ENCODE peak calls at places on chromosomes 4 and X, in five cellular contexts. One of them, this sample, is unnamed.

GRCh38 chrX:24563291-24564010 is 83.7 kb downstream of the PCYT1B start:
- DNase-seq in GM23248: no peak
- DNase-seq in stomach: no peak
- DNase-seq in stimulated activated CD4-positive, alpha-beta T cell treated with anti-CD3 and anti-CD28 coated beads, Interleukin-4, amount 100 ng/mL, for 4 hours: no peak
- DNase-seq in LoVo: no peak
- DNase-seq in this sample: no peak

GRCh38 chr4:17597517-17597916 is 16.9 kb upstream of the MED28 start:
- DNase-seq in stomach: no peak
- DNase-seq in stimulated activated CD4-positive, alpha-beta T cell treated with anti-CD3 and anti-CD28 coated beads, Interleukin-4, amount 100 ng/mL, for 4 hours: no peak
- DNase-seq in GM23248: peak
- DNase-seq in LoVo: no peak
- DNase-seq in this sample: no peak

GRCh38 chrX:19174401-19175025 is 52.2 kb upstream of the ADGRG2 start:
- DNase-seq in stimulated activated CD4-positive, alpha-beta T cell treated with anti-CD3 and anti-CD28 coated beads, Interleukin-4, amount 100 ng/mL, for 4 hours: no peak
- DNase-seq in stomach: no peak
- DNase-seq in LoVo: peak
- DNase-seq in GM23248: peak
- DNase-seq in this sample: no peak

GRCh38 chrX:44980883-44981282 is 107.9 kb downstream of the KDM6A start:
- DNase-seq in GM23248: no peak
- DNase-seq in LoVo: no peak
- DNase-seq in stomach: no peak
- DNase-seq in stimulated activated CD4-positive, alpha-beta T cell treated with anti-CD3 and anti-CD28 coated beads, Interleukin-4, amount 100 ng/mL, for 4 hours: no peak
- DNase-seq in this sample: no peak

GRCh38 chr4:6962211-6963041 is 52.8 kb downstream of the TBC1D14 start:
- DNase-seq in LoVo: no peak
- DNase-seq in GM23248: no peak
- DNase-seq in stimulated activated CD4-positive, alpha-beta T cell treated with anti-CD3 and anti-CD28 coated beads, Interleukin-4, amount 100 ng/mL, for 4 hours: no peak
- DNase-seq in stomach: peak
- DNase-seq in this sample: no peak

GRCh38 chr4:122548452-122548851 is 72.4 kb downstream of the IL21 start:
- DNase-seq in stomach: no peak
- DNase-seq in GM23248: no peak
- DNase-seq in LoVo: no peak
- DNase-seq in stimulated activated CD4-positive, alpha-beta T cell treated with anti-CD3 and anti-CD28 coated beads, Interleukin-4, amount 100 ng/mL, for 4 hours: no peak
- DNase-seq in this sample: no peak

GRCh38 chr4:126627255-126627654 is 1005.5 kb upstream of the INTU start:
- DNase-seq in stimulated activated CD4-positive, alpha-beta T cell treated with anti-CD3 and anti-CD28 coated beads, Interleukin-4, amount 100 ng/mL, for 4 hours: no peak
- DNase-seq in GM23248: peak
- DNase-seq in stomach: no peak
- DNase-seq in LoVo: peak
- DNase-seq in this sample: no peak

GRCh38 chr4:86549163-86549788 is 44.8 kb upstream of the PTPN13 start:
- DNase-seq in GM23248: peak
- DNase-seq in LoVo: no peak
- DNase-seq in stomach: no peak
- DNase-seq in stimulated activated CD4-positive, alpha-beta T cell treated with anti-CD3 and anti-CD28 coated beads, Interleukin-4, amount 100 ng/mL, for 4 hours: no peak
- DNase-seq in this sample: no peak

GRCh38 chr4:122577808-122578781 is 42.8 kb downstream of the IL21 start:
- DNase-seq in stimulated activated CD4-positive, alpha-beta T cell treated with anti-CD3 and anti-CD28 coated beads, Interleukin-4, amount 100 ng/mL, for 4 hours: peak
- DNase-seq in stomach: peak
- DNase-seq in LoVo: peak
- DNase-seq in GM23248: peak
- DNase-seq in this sample: no peak

GRCh38 chrX:40465735-40466551 is 114.8 kb upstream of the ATP6AP2 start:
- DNase-seq in stomach: no peak
- DNase-seq in LoVo: no peak
- DNase-seq in stimulated activated CD4-positive, alpha-beta T cell treated with anti-CD3 and anti-CD28 coated beads, Interleukin-4, amount 100 ng/mL, for 4 hours: no peak
- DNase-seq in GM23248: no peak
- DNase-seq in this sample: no peak

GRCh38 chr4:150591284-150591874 is 9.4 kb downstream of the MAB21L2 start:
- DNase-seq in GM23248: no peak
- DNase-seq in stimulated activated CD4-positive, alpha-beta T cell treated with anti-CD3 and anti-CD28 coated beads, Interleukin-4, amount 100 ng/mL, for 4 hours: no peak
- DNase-seq in stomach: no peak
- DNase-seq in LoVo: no peak
- DNase-seq in this sample: no peak

GRCh38 chr4:109206610-109207009 is 95.8 kb downstream of the COL25A1 start:
- DNase-seq in stomach: no peak
- DNase-seq in GM23248: no peak
- DNase-seq in LoVo: no peak
- DNase-seq in stimulated activated CD4-positive, alpha-beta T cell treated with anti-CD3 and anti-CD28 coated beads, Interleukin-4, amount 100 ng/mL, for 4 hours: no peak
- DNase-seq in this sample: no peak

GRCh38 chr4:36243355-36244256 is 708 bp downstream of the ARAP2 start:
- DNase-seq in stimulated activated CD4-positive, alpha-beta T cell treated with anti-CD3 and anti-CD28 coated beads, Interleukin-4, amount 100 ng/mL, for 4 hours: peak
- DNase-seq in GM23248: peak
- DNase-seq in LoVo: peak
- DNase-seq in stomach: peak
- DNase-seq in this sample: no peak

GRCh38 chr4:602559-602942 is 22.8 kb upstream of the PDE6B start:
- DNase-seq in GM23248: peak
- DNase-seq in stimulated activated CD4-positive, alpha-beta T cell treated with anti-CD3 and anti-CD28 coated beads, Interleukin-4, amount 100 ng/mL, for 4 hours: peak
- DNase-seq in stomach: peak
- DNase-seq in LoVo: peak
- DNase-seq in this sample: no peak

GRCh38 chr4:107710493-107711459 is 9.3 kb downstream of the PAPSS1 start:
- DNase-seq in stimulated activated CD4-positive, alpha-beta T cell treated with anti-CD3 and anti-CD28 coated beads, Interleukin-4, amount 100 ng/mL, for 4 hours: no peak
- DNase-seq in LoVo: no peak
- DNase-seq in stomach: no peak
- DNase-seq in GM23248: no peak
- DNase-seq in this sample: no peak

GRCh38 chr4:55675196-55675793 is 39.2 kb upstream of the NMU start:
- DNase-seq in GM23248: no peak
- DNase-seq in stomach: no peak
- DNase-seq in LoVo: no peak
- DNase-seq in stimulated activated CD4-positive, alpha-beta T cell treated with anti-CD3 and anti-CD28 coated beads, Interleukin-4, amount 100 ng/mL, for 4 hours: no peak
- DNase-seq in this sample: peak

GRCh38 chrX:43096830-43097229 is 318.9 kb upstream of the PPP1R2C start:
- DNase-seq in LoVo: no peak
- DNase-seq in stomach: no peak
- DNase-seq in GM23248: no peak
- DNase-seq in stimulated activated CD4-positive, alpha-beta T cell treated with anti-CD3 and anti-CD28 coated beads, Interleukin-4, amount 100 ng/mL, for 4 hours: no peak
- DNase-seq in this sample: no peak

GRCh38 chr4:3807861-3808521 is 41.8 kb downstream of the ADRA2C start:
- DNase-seq in GM23248: no peak
- DNase-seq in stomach: no peak
- DNase-seq in LoVo: no peak
- DNase-seq in stimulated activated CD4-positive, alpha-beta T cell treated with anti-CD3 and anti-CD28 coated beads, Interleukin-4, amount 100 ng/mL, for 4 hours: no peak
- DNase-seq in this sample: no peak

This sample was measured in retinal pigment epithelial cell.